ENCODE peak calls at places on chromosome 21, in ten cellular contexts. K is tibial nerve, L is small intestine, V is fibroblast of lung, F is adipocyte, E is ascending aorta, X is ovary, O is heart right ventricle, C is PC-3, M is hepatocyte. W is an unnamed sample. For H3K4me1, the result is how much of the 10 kb centered on the place peaks cover.

GRCh38 chr21:30668776-30669175 is 26.1 kb downstream of the KRTAP20-3 start:
- DNase-seq in K (no peak), L (no peak), V (no peak), F (no peak), E (no peak), X (no peak), O (no peak), C (no peak), M (no peak), W (peak)

GRCh38 chr21:45151484-45152115 is 77.2 kb downstream of the ADARB1 start:
- DNase-seq in K (no peak), L (no peak), V (no peak), F (no peak), E (no peak), X (no peak), O (no peak), C (no peak), M (no peak), W (no peak)

GRCh38 chr21:16088121-16088520 is 358.3 kb downstream of the USP25 start:
- DNase-seq in K (no peak), L (no peak), V (no peak), F (no peak), E (no peak), X (no peak), O (no peak), C (no peak), M (no peak), W (no peak)

GRCh38 chr21:39033878-39034589 is 149.2 kb downstream of the PSMG1 start:
- DNase-seq in K (no peak), L (peak), V (no peak), F (no peak), E (no peak), X (peak), O (no peak), C (no peak), M (peak), W (no peak)

GRCh38 chr21:39373634-39374033 is 24.7 kb upstream of the HMGN1 start:
- DNase-seq in K (no peak), L (peak), V (peak), F (peak), E (no peak), X (no peak), O (no peak), C (peak), M (peak), W (peak)

GRCh38 chr21:37463083-37463780 is 96.7 kb downstream of the DYRK1A start:
- DNase-seq in K (no peak), L (peak), V (peak), F (peak), E (no peak), X (no peak), O (no peak), C (peak), M (peak), W (peak)

GRCh38 chr21:42547001-42547905 is 33.6 kb downstream of the SLC37A1 start:
- DNase-seq in K (no peak), L (no peak), V (no peak), F (no peak), E (no peak), X (peak), O (no peak), C (no peak), M (no peak), W (no peak)

GRCh38 chr21:18245493-18245967 is 897 bp downstream of the CHODL start:
- DNase-seq in K (no peak), L (peak), V (peak), F (no peak), E (no peak), X (no peak), O (no peak), C (no peak), M (peak), W (peak)

GRCh38 chr21:44829507-44830092 is 11.7 kb upstream of the SUMO3 start:
- DNase-seq in K (no peak), L (no peak), V (no peak), F (no peak), E (no peak), X (no peak), O (no peak), C (no peak), M (no peak), W (no peak)

GRCh38 chr21:38525454-38525853 is 27.2 kb upstream of the ERG start:
- DNase-seq in K (no peak), L (no peak), V (no peak), F (no peak), E (no peak), X (no peak), O (no peak), C (peak), M (no peak), W (no peak)

GRCh38 chr21:43287111-43287973 is 118.5 kb downstream of the CRYAA start:
- DNase-seq in K (no peak), L (no peak), V (no peak), F (no peak), E (no peak), X (no peak), O (no peak), C (peak), M (no peak), W (no peak)

GRCh38 chr21:44686000-44686781 is 4.2 kb upstream of the KRTAP12-1 start:
- DNase-seq in K (no peak), L (no peak), V (no peak), F (no peak), E (no peak), X (no peak), O (no peak), C (no peak), M (no peak), W (peak)

GRCh38 chr21:25999935-26000582 is 170.5 kb downstream of the APP start:
- DNase-seq in K (no peak), L (peak), V (no peak), F (no peak), E (no peak), X (no peak), O (no peak), C (no peak), M (no peak), W (no peak)

GRCh38 chr21:27248791-27249190 is 281.9 kb upstream of the ADAMTS5 start:
- DNase-seq in K (no peak), L (no peak), V (no peak), F (no peak), E (no peak), X (no peak), O (no peak), C (no peak), M (no peak), W (no peak)

GRCh38 chr21:16086121-16086520 is 356.3 kb downstream of the USP25 start:
- DNase-seq in K (no peak), L (no peak), V (no peak), F (no peak), E (no peak), X (no peak), O (no peak), C (peak), M (no peak), W (no peak)

GRCh38 chr21:44681861-44682579 is at the start of gene KRTAP12-1:
- DNase-seq in K (no peak), L (no peak), V (no peak), F (no peak), E (no peak), X (no peak), O (no peak), C (no peak), M (no peak), W (no peak)

GRCh38 chr21:40447016-40447415 is 399.9 kb downstream of the DSCAM start:
- DNase-seq in K (no peak), L (no peak), V (no peak), F (no peak), E (no peak), X (no peak), O (no peak), C (no peak), M (no peak), W (no peak)

GRCh38 chr21:40445349-40445921 is 401.5 kb downstream of the DSCAM start:
- DNase-seq in K (no peak), L (no peak), V (no peak), F (peak), E (no peak), X (no peak), O (no peak), C (no peak), M (no peak), W (no peak)
- H3K4me1 ChIP-seq in K (under half), L (under half), V (under half), F (under half), E (under half), X (under half), O (under half), C (under half), M (under half), W (under half)

DNA sequence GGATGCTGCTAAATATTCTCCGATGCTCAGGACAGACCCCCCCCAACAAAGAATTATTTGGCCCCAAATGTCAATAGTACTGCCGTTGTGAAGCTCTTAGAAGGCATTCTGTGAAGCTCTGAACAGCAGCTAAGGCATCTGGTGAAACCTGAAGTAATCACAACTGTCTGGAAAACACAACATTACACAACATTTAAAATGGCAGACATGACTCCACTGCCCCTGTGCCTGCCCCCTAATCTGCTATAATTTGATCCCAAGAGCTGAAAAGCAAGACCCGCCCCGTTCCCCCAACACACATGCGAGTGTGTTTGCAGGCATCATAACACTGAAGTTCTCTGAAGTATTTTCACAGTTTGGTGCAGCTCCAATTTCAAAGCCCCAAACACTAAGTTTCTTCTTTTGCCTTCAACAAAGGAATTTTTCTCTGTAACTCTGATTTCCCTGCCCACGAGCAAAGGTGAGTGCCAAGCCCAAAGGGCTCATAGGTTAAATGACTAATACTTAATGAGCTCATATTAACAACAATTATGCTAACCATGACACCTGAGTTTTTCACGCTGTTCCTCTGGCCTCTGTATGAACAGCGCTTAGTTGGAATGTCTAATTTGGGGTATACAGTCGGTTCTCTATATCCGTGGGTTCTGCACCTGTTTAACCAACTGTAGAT is 129.3 kb downstream of the CLIC6 start:
- DNase-seq in K (no peak), L (peak), V (no peak), F (peak), E (no peak), X (no peak), O (no peak), C (no peak), M (no peak), W (no peak)
- H3K4me1 ChIP-seq in K (under half), L (under half), V (under half), F (half or more), E (under half), X (under half), O (under half), C (under half), M (half or more), W (under half)

DNA sequence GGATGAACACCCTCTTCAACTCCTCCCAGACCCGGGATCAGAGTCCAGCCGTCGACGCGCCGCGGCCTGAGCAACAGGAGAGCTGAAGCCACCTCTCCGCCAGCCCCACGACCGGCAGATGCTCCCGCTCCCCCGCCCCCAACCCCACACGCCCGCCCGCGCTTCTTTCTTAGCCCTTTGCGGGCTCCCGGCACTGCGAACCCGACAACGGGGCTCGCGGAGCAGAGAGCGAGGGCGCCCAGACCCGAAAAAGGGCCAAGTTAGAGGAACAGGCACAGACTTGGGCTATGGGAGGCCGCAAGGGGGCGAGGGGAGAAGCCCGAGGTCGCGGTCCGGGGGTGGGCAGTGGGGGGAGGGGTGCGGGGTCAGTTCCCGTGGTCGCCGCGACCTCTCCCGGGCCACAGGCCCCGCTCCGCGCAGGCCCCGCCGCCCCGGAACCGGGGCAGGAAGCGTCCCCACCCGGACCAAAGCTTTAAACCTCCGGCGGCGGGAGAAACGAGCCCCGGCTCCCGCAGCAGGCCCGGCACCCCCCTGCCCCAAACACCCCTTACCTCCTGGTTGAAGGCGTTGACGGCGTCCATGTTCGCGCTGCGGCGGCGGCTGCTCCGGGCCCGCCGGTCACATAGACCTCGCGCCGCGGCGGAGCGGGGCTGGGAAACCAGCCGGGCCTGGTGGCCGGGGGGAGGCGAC is 661 bp downstream of the SCAF4 start:
- DNase-seq in K (no peak), L (peak), V (peak), F (peak), E (no peak), X (peak), O (peak), C (no peak), M (peak), W (peak)
- H3K4me1 ChIP-seq in K (under half), L (under half), V (under half), F (under half), E (under half), X (under half), O (half or more), C (under half), M (under half), W (under half)

GRCh38 chr21:34817821-34818662 is 149.2 kb downstream of the CLIC6 start:
- DNase-seq in K (no peak), L (peak), V (no peak), F (no peak), E (no peak), X (no peak), O (no peak), C (no peak), M (peak), W (no peak)
- H3K4me1 ChIP-seq in K (under half), L (under half), V (under half), F (under half), E (under half), X (under half), O (under half), C (under half), M (under half), W (under half)

GRCh38 chr21:33973268-33973667 is 57.7 kb upstream of the ATP5PO start:
- DNase-seq in K (no peak), L (no peak), V (peak), F (no peak), E (no peak), X (no peak), O (no peak), C (no peak), M (no peak), W (no peak)
- H3K4me1 ChIP-seq in K (under half), L (under half), V (under half), F (half or more), E (under half), X (under half), O (under half), C (half or more), M (under half), W (under half)

DNA sequence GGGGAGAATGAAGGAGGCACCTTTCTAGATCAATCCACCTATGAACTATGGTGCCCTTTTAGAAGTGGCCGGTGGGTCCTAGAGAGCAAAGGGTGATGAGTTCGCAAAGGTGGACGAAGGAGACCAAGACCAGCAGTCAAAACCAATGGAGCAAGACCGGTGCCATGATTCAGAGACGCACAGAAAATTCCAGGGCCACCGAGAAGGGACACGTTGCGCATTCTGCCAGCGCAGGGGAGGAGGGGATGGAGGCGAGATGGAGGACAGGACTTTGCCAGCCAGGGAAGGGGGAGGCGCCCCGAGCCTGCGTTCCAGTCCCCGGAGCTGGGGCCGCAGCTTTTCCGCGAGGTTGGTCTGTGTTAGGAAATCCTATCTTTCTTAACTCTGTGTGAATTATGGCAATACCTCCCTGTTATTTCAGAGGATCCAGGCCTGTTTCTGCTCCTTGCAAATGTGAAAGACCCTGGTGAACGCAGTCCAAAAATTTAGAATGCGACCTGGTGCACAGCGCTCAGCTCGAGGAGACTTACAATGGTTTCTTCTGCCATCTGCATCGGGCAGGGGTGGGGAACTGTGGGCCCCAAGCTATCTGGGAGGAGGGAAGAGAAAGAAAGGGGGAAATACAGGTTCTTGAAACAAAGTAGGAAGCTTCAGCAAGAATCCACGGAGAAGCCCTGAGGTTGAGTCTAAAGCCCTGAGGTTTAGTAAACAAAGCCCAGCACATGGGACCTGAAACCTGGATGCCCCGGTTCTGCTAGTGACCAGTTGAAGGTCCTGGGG is 129.4 kb downstream of the MRPS6 start:
- DNase-seq in K (no peak), L (no peak), V (no peak), F (no peak), E (no peak), X (peak), O (peak), C (no peak), M (peak), W (peak)
- H3K4me1 ChIP-seq in K (under half), L (under half), V (under half), F (under half), E (under half), X (under half), O (under half), C (under half), M (half or more), W (under half)